ENCODE peak calls at places on chromosomes 4 and X, in four cellular contexts. R is fibroblast of lung, S is heart left ventricle, E is ascending aorta. Q is an unnamed sample.

GRCh38 chrX:19539665-19540064 is 24.4 kb upstream of the MAP3K15 start:
- DNase-seq in S (no peak), E (no peak), R (no peak), Q (no peak)

GRCh38 chr4:185786422-185786821 is 25.6 kb downstream of the SORBS2 start:
- DNase-seq in E (no peak), R (no peak), S (no peak), Q (no peak)

GRCh38 chr4:68272860-68273259 is 27.4 kb upstream of the TMPRSS11B start:
- DNase-seq in R (peak; percentile 57), S (no peak), E (no peak), Q (no peak)

GRCh38 chrX:153984351-153985178 is 12.0 kb downstream of the TMEM187 start:
- DNase-seq in R (no peak), E (no peak), S (no peak), Q (no peak)

GRCh38 chr4:64538219-64538618 is 129.0 kb upstream of the TECRL start:
- DNase-seq in R (no peak), S (no peak), E (no peak), Q (no peak)

GRCh38 chr4:18689308-18689915 is 667.9 kb upstream of the LCORL start:
- DNase-seq in S (no peak), R (peak; percentile 40), E (no peak), Q (peak; percentile 43)

GRCh38 chr4:25650271-25650670 is 5.4 kb upstream of the SLC34A2 start:
- DNase-seq in R (no peak), E (no peak), S (no peak), Q (no peak)

GRCh38 chr4:17447675-17448298 is 64.1 kb downstream of the QDPR start:
- DNase-seq in E (no peak), S (no peak), R (peak; percentile 77), Q (peak; percentile 75)

GRCh38 chr4:116055857-116056827 is 942.7 kb upstream of the NDST4 start:
- DNase-seq in R (peak; percentile 7), S (no peak), E (no peak), Q (no peak)
- TF ChIP-seq CTCF in R (no peak), S (no peak), E (no peak), Q (no peak)

GRCh38 chrX:103464774-103465117 is 54.5 kb downstream of the RAB40A start:
- DNase-seq in E (peak; percentile 81), S (no peak), R (peak; percentile 53), Q (no peak)
- H3K4me3 ChIP-seq in E (peak overlapping the region; percentile 61), S (peak overlapping the region; percentile 50), R (peak overlapping the region; percentile 44), Q (no peak overlapping the region)

DNA sequence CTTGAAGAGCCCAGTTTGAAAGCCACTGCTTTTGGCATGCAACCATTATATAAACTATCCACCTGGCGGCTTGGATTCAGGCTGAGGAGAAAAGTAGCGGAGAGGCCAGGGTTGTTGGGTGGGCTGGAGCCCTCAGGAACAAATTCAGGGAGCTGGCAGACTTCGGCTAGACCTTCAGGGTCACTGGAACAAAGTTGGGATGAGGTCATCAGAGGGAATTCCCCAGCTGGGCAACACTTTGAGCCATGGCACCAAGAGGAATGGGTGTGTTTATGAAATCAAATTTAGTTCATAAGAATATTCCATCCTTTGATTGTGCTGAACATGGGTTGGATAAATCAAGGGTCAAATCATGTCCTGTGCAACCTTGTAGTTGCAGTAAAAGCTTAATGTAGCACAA is 22.0 kb downstream of the MTMR1 start:
- DNase-seq in R (no peak), E (no peak), S (no peak), Q (no peak)
- TF ChIP-seq CTCF in R (no peak), E (no peak), S (no peak), Q (no peak)

GRCh38 chr4:184267673-184268573 is 50.2 kb upstream of the ENPP6 start:
- DNase-seq in E (peak; percentile 71), R (peak; percentile 94), S (peak; percentile 39), Q (peak; percentile 35)
- H3K4me3 ChIP-seq in E (peak overlapping the region; percentile 58), R (no peak overlapping the region), S (peak overlapping the region; percentile 60), Q (no peak overlapping the region)

DNA sequence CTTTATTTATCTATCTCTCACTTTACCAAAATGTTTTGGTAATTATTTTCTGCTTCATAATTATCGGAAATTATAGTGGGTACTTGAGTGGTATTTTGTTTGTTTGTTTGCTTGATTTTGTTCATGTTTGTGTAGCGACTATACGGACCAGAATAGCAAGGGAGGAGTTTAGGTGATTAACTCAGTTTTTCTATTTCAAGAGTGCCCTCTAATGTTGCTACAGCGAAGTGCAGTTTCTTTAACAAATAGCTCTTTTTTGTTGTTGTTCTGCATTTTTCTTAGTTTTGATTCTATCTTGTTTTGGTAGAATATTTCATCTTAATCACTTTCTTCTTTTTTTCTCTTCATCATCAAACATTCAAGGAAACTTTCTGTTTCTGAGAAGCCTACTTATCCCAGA is 40.8 kb upstream of the QRFPR start:
- DNase-seq in R (no peak), E (no peak), S (no peak), Q (no peak)
- TF ChIP-seq CTCF in R (no peak), E (no peak), S (peak; percentile 40), Q (no peak)

GRCh38 chr4:8681391-8681790 is 88.8 kb downstream of the CPZ start:
- DNase-seq in S (no peak), R (no peak), E (no peak), Q (no peak)
- H3K4me3 ChIP-seq in S (no peak overlapping the region), R (no peak overlapping the region), E (no peak overlapping the region), Q (no peak overlapping the region)

DNA sequence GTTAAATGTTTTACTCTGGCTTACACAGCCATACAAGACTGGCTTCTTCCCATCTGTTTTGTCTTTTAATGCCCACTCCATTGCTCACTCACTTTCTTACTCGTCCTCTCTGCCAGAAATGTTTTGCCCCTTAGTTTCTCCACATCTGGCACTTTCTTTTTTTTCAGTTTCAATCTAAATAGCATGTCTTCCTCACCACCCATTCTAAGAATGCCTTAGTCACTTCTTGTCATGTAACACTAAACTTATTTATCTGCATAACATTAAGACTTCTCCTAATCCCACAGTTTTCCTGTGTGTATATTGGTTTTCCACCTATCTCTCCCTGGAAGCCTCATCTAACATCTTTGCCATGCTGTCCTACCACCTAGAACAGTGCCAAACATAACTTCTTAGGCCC is 119.3 kb downstream of the ADAMTS3 start:
- DNase-seq in S (no peak), E (no peak), R (peak; percentile 38), Q (no peak)
- TF ChIP-seq CTCF in S (no peak), E (no peak), R (no peak), Q (no peak)

Q was measured in HFF-Myc.